ENCODE peak calls at places on chromosome 19, in five cellular contexts. One of them, this sample, is unnamed.

GRCh38 chr19:46860846-46861690 is at the start of gene ARHGAP35:
- DNase-seq in AG04450: no peak
- DNase-seq in tibial artery: peak
- DNase-seq in cardiac muscle cell: no peak
- DNase-seq in neural progenitor cell: no peak
- DNase-seq in this sample: peak

GRCh38 chr19:10871711-10872550 is 578 bp downstream of the CARM1 start:
- DNase-seq in tibial artery: peak
- DNase-seq in AG04450: no peak
- DNase-seq in neural progenitor cell: peak
- DNase-seq in cardiac muscle cell: peak
- DNase-seq in this sample: peak

GRCh38 chr19:15570420-15570819 is 44.6 kb upstream of the CYP4F8 start:
- DNase-seq in tibial artery: no peak
- DNase-seq in AG04450: no peak
- DNase-seq in neural progenitor cell: no peak
- DNase-seq in cardiac muscle cell: no peak
- DNase-seq in this sample: no peak

GRCh38 chr19:23101241-23101640 is 15.6 kb upstream of the ZNF730 start:
- DNase-seq in AG04450: no peak
- DNase-seq in cardiac muscle cell: no peak
- DNase-seq in tibial artery: no peak
- DNase-seq in neural progenitor cell: no peak
- DNase-seq in this sample: no peak

GRCh38 chr19:10290876-10291553 is 1.3 kb downstream of the ICAM5 start:
- DNase-seq in neural progenitor cell: peak
- DNase-seq in tibial artery: no peak
- DNase-seq in cardiac muscle cell: peak
- DNase-seq in AG04450: no peak
- DNase-seq in this sample: peak

GRCh38 chr19:55075366-55075998 is at the start of gene EPS8L1:
- DNase-seq in tibial artery: no peak
- DNase-seq in cardiac muscle cell: no peak
- DNase-seq in neural progenitor cell: no peak
- DNase-seq in AG04450: no peak
- DNase-seq in this sample: no peak

GRCh38 chr19:54133312-54133956 is 4.1 kb upstream of the CNOT3 start:
- DNase-seq in neural progenitor cell: peak
- DNase-seq in tibial artery: no peak
- DNase-seq in AG04450: peak
- DNase-seq in cardiac muscle cell: peak
- DNase-seq in this sample: peak

GRCh38 chr19:3142292-3142670 is 6.4 kb downstream of the GNA15 start:
- DNase-seq in tibial artery: peak
- DNase-seq in AG04450: peak
- DNase-seq in neural progenitor cell: no peak
- DNase-seq in cardiac muscle cell: peak
- DNase-seq in this sample: peak

GRCh38 chr19:47280183-47280797 is 5.6 kb downstream of the INAFM1 start:
- DNase-seq in cardiac muscle cell: peak
- DNase-seq in tibial artery: no peak
- DNase-seq in AG04450: no peak
- DNase-seq in neural progenitor cell: peak
- DNase-seq in this sample: no peak

GRCh38 chr19:36136975-36137686 is 2.7 kb upstream of the CAPNS1 start:
- DNase-seq in tibial artery: peak
- DNase-seq in neural progenitor cell: no peak
- DNase-seq in AG04450: no peak
- DNase-seq in cardiac muscle cell: peak
- DNase-seq in this sample: peak

GRCh38 chr19:16041571-16042386 is 34.5 kb upstream of the TPM4 start:
- DNase-seq in AG04450: peak
- DNase-seq in tibial artery: peak
- DNase-seq in neural progenitor cell: peak
- DNase-seq in cardiac muscle cell: peak
- DNase-seq in this sample: peak

GRCh38 chr19:42132030-42132628 is at the start of gene POU2F2:
- DNase-seq in cardiac muscle cell: no peak
- DNase-seq in AG04450: no peak
- DNase-seq in tibial artery: peak
- DNase-seq in neural progenitor cell: peak
- DNase-seq in this sample: no peak
- H3K4me3 ChIP-seq in cardiac muscle cell: no peak
- H3K4me3 ChIP-seq in AG04450: peak
- H3K4me3 ChIP-seq in tibial artery: peak
- H3K4me3 ChIP-seq in neural progenitor cell: peak
- H3K4me3 ChIP-seq in this sample: peak

GRCh38 chr19:18419195-18419698 is at the start of gene SSBP4:
- DNase-seq in neural progenitor cell: peak
- DNase-seq in tibial artery: peak
- DNase-seq in cardiac muscle cell: peak
- DNase-seq in AG04450: no peak
- DNase-seq in this sample: peak
- TF ChIP-seq CTCF in neural progenitor cell: peak
- TF ChIP-seq CTCF in tibial artery: peak
- TF ChIP-seq CTCF in cardiac muscle cell: no peak
- TF ChIP-seq CTCF in AG04450: peak
- TF ChIP-seq CTCF in this sample: no peak

GRCh38 chr19:45323671-45324081 is 1.0 kb upstream of the CKM start:
- DNase-seq in tibial artery: no peak
- DNase-seq in AG04450: no peak
- DNase-seq in neural progenitor cell: peak
- DNase-seq in cardiac muscle cell: no peak
- DNase-seq in this sample: no peak
- H3K4me3 ChIP-seq in tibial artery: no peak
- H3K4me3 ChIP-seq in AG04450: peak
- H3K4me3 ChIP-seq in neural progenitor cell: peak
- H3K4me3 ChIP-seq in cardiac muscle cell: peak
- H3K4me3 ChIP-seq in this sample: peak

DNA sequence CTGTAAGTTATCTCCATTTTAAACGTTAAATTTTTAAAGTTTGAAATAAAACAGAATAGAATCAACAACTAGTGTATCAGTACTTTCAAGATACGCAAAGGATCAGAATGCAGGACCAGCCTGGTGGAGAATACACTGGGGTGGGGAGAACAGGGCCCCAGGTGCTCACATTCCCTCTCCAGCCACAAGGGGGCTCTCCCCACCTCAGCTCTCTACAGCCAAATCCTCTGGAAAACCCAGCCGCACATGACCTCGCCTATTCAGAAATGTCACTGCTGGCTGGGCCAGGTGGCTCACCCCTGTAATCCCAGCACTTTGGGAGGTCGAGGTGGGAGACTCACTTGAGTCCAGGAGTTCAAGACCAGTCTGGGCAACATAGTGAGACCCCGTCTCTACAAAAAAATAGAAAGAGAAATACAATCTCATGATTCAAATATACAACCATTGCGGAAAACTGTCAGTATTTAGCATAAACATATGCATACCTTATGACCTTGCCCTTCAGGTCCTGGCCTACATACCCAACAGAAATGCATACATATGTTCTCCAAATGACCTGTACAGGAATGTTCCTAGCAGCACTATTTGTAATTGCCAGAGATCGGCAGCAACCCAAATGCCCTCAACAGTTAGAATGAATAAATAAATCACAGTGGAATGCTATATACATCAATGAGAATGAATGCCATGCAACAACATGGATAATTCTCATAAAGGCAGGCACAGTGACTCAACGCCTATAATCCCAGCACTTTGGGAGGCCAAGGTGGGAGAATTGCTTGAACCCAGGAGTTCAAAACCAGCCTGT is 18.4 kb downstream of the TEX101 start:
- DNase-seq in cardiac muscle cell: peak
- DNase-seq in neural progenitor cell: peak
- DNase-seq in AG04450: no peak
- DNase-seq in tibial artery: peak
- DNase-seq in this sample: peak
- TF ChIP-seq CTCF in cardiac muscle cell: peak
- TF ChIP-seq CTCF in neural progenitor cell: peak
- TF ChIP-seq CTCF in AG04450: peak
- TF ChIP-seq CTCF in tibial artery: peak
- TF ChIP-seq CTCF in this sample: peak

GRCh38 chr19:39941615-39942507 is 7.4 kb upstream of the FCGBP start:
- DNase-seq in cardiac muscle cell: peak
- DNase-seq in AG04450: no peak
- DNase-seq in tibial artery: peak
- DNase-seq in neural progenitor cell: peak
- DNase-seq in this sample: peak
- H3K4me3 ChIP-seq in cardiac muscle cell: no peak
- H3K4me3 ChIP-seq in AG04450: no peak
- H3K4me3 ChIP-seq in tibial artery: no peak
- H3K4me3 ChIP-seq in neural progenitor cell: no peak
- H3K4me3 ChIP-seq in this sample: no peak

GRCh38 chr19:52095172-52096014 is at the start of gene ZNF841:
- DNase-seq in tibial artery: peak
- DNase-seq in AG04450: peak
- DNase-seq in cardiac muscle cell: peak
- DNase-seq in neural progenitor cell: peak
- DNase-seq in this sample: peak
- TF ChIP-seq CTCF in tibial artery: no peak
- TF ChIP-seq CTCF in AG04450: no peak
- TF ChIP-seq CTCF in cardiac muscle cell: peak
- TF ChIP-seq CTCF in neural progenitor cell: peak
- TF ChIP-seq CTCF in this sample: no peak

DNA sequence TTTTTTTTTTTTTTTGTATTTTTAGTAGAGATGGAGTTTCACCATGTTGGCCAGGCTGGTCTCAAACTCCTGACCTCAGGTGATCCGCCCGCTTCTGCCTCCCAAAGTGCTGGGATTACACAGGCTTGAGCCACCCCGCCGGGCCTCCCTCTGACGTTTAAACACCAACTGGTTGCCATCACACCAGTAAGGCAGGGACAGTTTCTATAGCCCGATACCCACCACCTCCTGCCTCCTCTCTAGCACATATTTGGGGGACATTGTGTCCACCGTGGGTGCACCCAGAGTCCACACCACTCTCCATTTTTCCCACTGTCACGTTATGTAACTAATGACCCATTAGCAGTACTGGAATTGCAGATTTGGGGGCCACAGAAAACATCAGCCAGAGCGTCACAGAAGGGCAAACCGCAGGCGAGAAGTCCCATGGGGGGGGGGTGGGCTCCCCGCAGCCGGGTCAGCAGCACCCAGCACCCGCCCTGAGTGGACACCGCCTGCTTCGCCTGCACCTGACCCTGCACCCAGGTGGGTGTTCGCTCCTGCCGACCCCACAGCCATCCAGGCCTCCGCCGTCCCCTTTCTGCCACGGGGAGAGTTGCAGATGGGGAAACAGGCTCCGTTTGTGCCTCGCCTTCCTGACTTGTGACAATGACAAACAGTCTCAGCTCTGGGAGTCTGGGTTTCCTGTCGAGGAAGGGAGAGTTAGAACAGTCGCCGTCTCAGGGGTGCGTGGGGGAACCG is 3.6 kb downstream of the ONECUT3 start:
- DNase-seq in AG04450: no peak
- DNase-seq in tibial artery: no peak
- DNase-seq in cardiac muscle cell: no peak
- DNase-seq in neural progenitor cell: no peak
- DNase-seq in this sample: no peak
- H3K4me3 ChIP-seq in AG04450: no peak
- H3K4me3 ChIP-seq in tibial artery: no peak
- H3K4me3 ChIP-seq in cardiac muscle cell: no peak
- H3K4me3 ChIP-seq in neural progenitor cell: no peak
- H3K4me3 ChIP-seq in this sample: no peak

DNA sequence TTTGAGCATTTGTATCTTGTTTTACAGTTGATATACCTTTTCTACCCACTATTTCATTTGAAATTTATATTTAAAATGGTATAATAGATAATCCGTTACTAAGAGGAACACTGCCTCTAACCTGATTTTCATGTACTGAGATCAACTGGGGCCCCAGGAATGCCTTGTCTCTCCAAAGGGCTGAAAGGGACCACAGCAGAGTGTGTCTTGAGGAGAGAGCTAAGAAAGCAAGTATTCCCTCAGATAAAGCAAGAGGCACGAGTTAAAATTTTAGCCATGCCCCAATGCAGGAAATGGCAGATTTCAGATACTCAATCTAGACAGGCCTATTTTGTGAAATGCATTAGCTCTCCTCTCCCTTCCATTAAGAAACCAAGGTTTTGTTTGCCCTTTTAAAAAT is 10.7 kb downstream of the UQCRFS1 start:
- DNase-seq in cardiac muscle cell: no peak
- DNase-seq in AG04450: no peak
- DNase-seq in neural progenitor cell: no peak
- DNase-seq in tibial artery: no peak
- DNase-seq in this sample: no peak
- TF ChIP-seq CTCF in cardiac muscle cell: no peak
- TF ChIP-seq CTCF in AG04450: no peak
- TF ChIP-seq CTCF in neural progenitor cell: no peak
- TF ChIP-seq CTCF in tibial artery: no peak
- TF ChIP-seq CTCF in this sample: no peak

This sample was measured in cardiac fibroblast.